ENCODE peak calls at places on chromosomes 5 and 9, in five cellular contexts. R, W, H, D and P are unnamed samples.

GRCh38 chr5:88145603-88146467 is 122.8 kb downstream of the TMEM161B start:
- DNase-seq in R (no peak), D (peak; percentile 23), W (no peak), H (no peak), P (no peak)

GRCh38 chr5:160390787-160391696 is 8.8 kb downstream of the FAM200C start:
- DNase-seq in D (peak; percentile 62), R (no peak), H (no peak), W (peak; percentile 53), P (peak; percentile 14)

GRCh38 chr5:169577966-169578365 is 5.6 kb upstream of the SPDL1 start:
- DNase-seq in H (no peak), W (peak; percentile 54), D (peak; percentile 79), R (no peak), P (no peak)

GRCh38 chr9:20409321-20410092 is 212.8 kb downstream of the MLLT3 start:
- DNase-seq in H (no peak), D (no peak), W (no peak), R (no peak), P (no peak)

GRCh38 chr5:138339086-138339456 is 1.0 kb downstream of the FAM53C start:
- DNase-seq in R (no peak), D (peak; percentile 57), W (no peak), H (no peak), P (no peak)

GRCh38 chr9:6563036-6563435 is 82.5 kb downstream of the GLDC start:
- DNase-seq in D (no peak), H (no peak), W (no peak), R (no peak), P (no peak)

GRCh38 chr5:168765220-168766037 is 186.3 kb upstream of the PANK3 start:
- DNase-seq in W (no peak), H (no peak), R (no peak), D (peak; percentile 77), P (no peak)

GRCh38 chr5:78835176-78835575 is 149.9 kb downstream of the ARSB start:
- DNase-seq in D (no peak), H (no peak), R (no peak), W (no peak), P (no peak)

GRCh38 chr9:133463234-133463863 is 3.6 kb downstream of the CACFD1 start:
- DNase-seq in H (no peak), R (no peak), D (no peak), W (no peak), P (no peak)

GRCh38 chr9:18543406-18543965 is 69.5 kb downstream of the ADAMTSL1 start:
- DNase-seq in D (peak; percentile 81), R (no peak), W (peak; percentile 81), H (no peak), P (peak; percentile 29)

GRCh38 chr9:70100362-70100761 is 56.7 kb downstream of the MAMDC2 start:
- DNase-seq in R (no peak), W (no peak), H (peak; percentile 77), D (peak; percentile 36), P (no peak)

GRCh38 chr5:123365163-123365562 is 58.0 kb downstream of the CEP120 start:
- DNase-seq in D (peak; percentile 4), H (no peak), W (no peak), R (no peak), P (no peak)

GRCh38 chr5:37739817-37740261 is 100.0 kb downstream of the GDNF start:
- DNase-seq in D (peak; percentile 77), R (peak; percentile 25), W (no peak), H (no peak), P (no peak)

GRCh38 chr9:116493183-116493582 is 193.9 kb upstream of the TRIM32 start:
- DNase-seq in D (peak; percentile 24), H (no peak), R (no peak), W (no peak), P (no peak)

GRCh38 chr5:138754699-138755057 is 1.5 kb downstream of the CTNNA1 start:
- DNase-seq in D (peak; percentile 61), H (no peak), W (peak; percentile 71), R (peak; percentile 59), P (no peak)

GRCh38 chr9:71128796-71129195 is 7.4 kb upstream of the TRPM3 start:
- DNase-seq in D (no peak), R (no peak), H (no peak), W (no peak), P (no peak)

GRCh38 chr5:137778772-137779564 is 24.8 kb upstream of the HNRNPA0 start:
- DNase-seq in W (peak; percentile 54), D (peak; percentile 58), R (no peak), H (no peak), P (peak; percentile 20)

GRCh38 chr5:139642891-139643871 is 5.0 kb upstream of the CXXC5 start:
- DNase-seq in W (peak; percentile 63), H (no peak), R (peak; percentile 79), D (no peak), P (no peak)

GRCh38 chr9:109036744-109037680 is 23.7 kb upstream of the CTNNAL1 start:
- DNase-seq in R (peak; percentile 50), H (no peak), W (no peak), D (no peak), P (no peak)

GRCh38 chr9:94975480-94976452 is 249.3 kb downstream of the AOPEP start:
- DNase-seq in R (no peak), D (no peak), W (no peak), H (no peak), P (no peak)

GRCh38 chr5:139104577-139105271 is 93.4 kb downstream of the SIL1 start:
- DNase-seq in W (peak; percentile 3), D (peak; percentile 97), H (peak; percentile 72), R (no peak), P (peak; percentile 72)

GRCh38 chr5:76367623-76368366 is 35.3 kb upstream of the IQGAP2 start:
- DNase-seq in H (no peak), R (peak; percentile 69), D (peak; percentile 18), W (peak; percentile 17), P (peak; percentile 61)

GRCh38 chr5:127386557-127386956 is 96.0 kb downstream of the MEGF10 start:
- DNase-seq in D (peak; percentile 54), R (no peak), W (peak; percentile 7), H (no peak), P (no peak)

GRCh38 chr5:127389616-127390015 is 99.0 kb downstream of the MEGF10 start:
- DNase-seq in D (no peak), W (no peak), H (no peak), R (no peak), P (no peak)

GRCh38 chr5:127385936-127386335 is 95.3 kb downstream of the MEGF10 start:
- DNase-seq in D (no peak), R (no peak), W (no peak), H (no peak), P (no peak)
- H3K27ac ChIP-seq in D (no peak overlapping the region), R (no peak overlapping the region), W (no peak overlapping the region), H (no peak overlapping the region), P (no peak overlapping the region)

DNA sequence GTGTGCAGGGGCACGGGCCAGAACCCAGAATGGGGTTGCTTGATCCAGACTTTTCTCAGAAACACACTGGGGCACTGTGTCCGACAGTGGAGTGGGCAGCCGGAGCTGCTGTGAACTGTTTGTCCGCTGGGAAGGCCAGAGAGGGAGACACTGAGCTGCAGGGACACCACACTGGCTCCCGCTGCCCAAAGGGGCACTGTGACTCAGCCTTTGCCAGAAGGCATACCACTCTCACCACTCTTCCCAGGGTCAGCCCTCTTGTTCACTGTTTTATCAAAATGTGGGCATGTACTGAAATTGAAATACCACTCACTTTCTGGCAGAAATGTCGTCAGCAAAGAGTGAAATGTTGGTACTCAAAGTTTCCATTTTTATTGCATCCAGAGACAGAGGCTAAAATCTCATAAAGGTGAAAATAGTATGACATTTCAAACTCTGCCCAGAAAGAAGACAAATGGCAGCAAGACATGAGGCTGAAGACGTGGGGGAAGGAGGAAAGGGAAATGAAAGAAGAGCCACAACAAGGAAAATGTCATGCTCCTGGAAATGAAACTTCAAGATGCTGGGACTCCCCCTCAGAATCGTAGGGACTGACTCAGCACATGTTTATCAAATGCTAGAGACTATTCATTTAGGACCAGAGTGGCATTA is 4.5 kb upstream of the IL7R start:
- DNase-seq in W (peak; percentile 22), R (no peak), D (peak; percentile 15), H (no peak), P (no peak)
- H3K4me1 ChIP-seq in W (peaks cover 41% of the 10 kb centered on the region), R (peaks cover 8% of the 10 kb centered on the region), D (peaks cover 34% of the 10 kb centered on the region), H (no peaks in the 10 kb centered on the region), P (peaks cover 17% of the 10 kb centered on the region)

GRCh38 chr5:174157048-174157447 is 111.5 kb downstream of the NSG2 start:
- DNase-seq in W (no peak), R (no peak), D (no peak), H (no peak), P (no peak)

GRCh38 chr5:174165406-174165805 is 119.9 kb downstream of the NSG2 start:
- DNase-seq in H (no peak), D (no peak), R (no peak), W (no peak), P (no peak)

GRCh38 chr5:174154559-174154958 is 109.1 kb downstream of the NSG2 start:
- DNase-seq in W (no peak), D (no peak), R (no peak), H (no peak), P (no peak)

DNA sequence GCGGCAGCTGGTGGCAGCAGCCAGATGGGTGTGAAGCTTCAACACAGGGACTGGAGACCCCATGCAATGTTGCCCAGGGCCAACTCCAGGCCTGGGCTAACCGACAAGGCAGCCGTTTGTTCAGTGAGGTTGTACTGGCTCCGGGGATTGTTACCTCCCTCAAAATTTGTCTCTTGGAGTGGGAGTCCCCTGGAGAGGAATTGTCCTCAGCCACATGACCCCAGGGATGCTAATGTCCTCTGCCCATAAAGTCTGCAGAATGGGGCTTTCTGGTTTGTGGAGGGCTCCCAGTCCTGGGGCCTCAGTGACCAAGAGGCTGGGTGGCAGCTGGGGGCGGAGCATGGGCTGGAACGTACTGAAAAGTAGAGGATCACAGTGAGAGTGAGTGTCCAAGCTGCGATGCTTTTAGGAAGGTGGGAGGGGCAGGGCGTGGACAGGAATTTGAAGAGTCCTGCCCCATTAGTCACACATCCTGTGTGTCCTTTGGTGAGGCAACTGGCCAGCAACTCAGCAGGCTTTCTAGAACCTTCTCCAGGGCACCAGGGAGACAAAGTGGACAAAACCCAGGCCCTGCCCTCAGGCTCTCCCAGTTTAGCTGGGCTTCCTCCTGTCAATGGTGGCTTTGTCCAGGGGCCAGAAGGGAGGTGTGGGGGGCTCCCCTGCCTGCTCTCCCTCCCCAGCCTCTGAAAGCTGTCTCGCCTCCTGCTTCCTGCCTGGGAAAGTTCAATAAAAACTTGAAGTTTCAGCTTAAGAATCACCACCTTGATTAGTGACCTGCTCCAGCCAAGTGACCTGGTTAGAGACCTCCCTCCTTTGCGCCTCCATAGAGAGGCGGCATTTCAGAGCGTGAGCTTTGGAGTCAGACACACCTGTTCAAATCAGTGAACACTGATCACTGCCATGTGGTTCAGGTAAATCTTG is 114.1 kb downstream of the NSG2 start:
- DNase-seq in H (no peak), W (peak; percentile 85), D (peak; percentile 66), R (no peak), P (peak; percentile 12)
- H3K27ac ChIP-seq in H (no peak overlapping the region), W (no peak overlapping the region), D (no peak overlapping the region), R (no peak overlapping the region), P (no peak overlapping the region)

GRCh38 chr5:90813392-90813791 is 254.8 kb downstream of the ADGRV1 start:
- DNase-seq in R (no peak), D (no peak), W (no peak), H (no peak), P (no peak)
- H3K4me1 ChIP-seq in R (no peaks in the 10 kb centered on the region), D (no peaks in the 10 kb centered on the region), W (no peaks in the 10 kb centered on the region), H (no peaks in the 10 kb centered on the region), P (no peaks in the 10 kb centered on the region)